ENCODE peak calls at places on chromosomes 4 and X, in five cellular contexts. One of them, this sample, is unnamed.
A peak's percentile ranks its signal among the peaks of the same experiment; 100 is the strongest.

GRCh38 chrX:69285401-69285871 is 120.2 kb upstream of the PJA1 start:
- DNase-seq in BE2C: no peak
- DNase-seq in left lung: no peak
- DNase-seq in pancreas: no peak
- DNase-seq in lung: no peak
- DNase-seq in this sample: no peak

GRCh38 chr4:97605927-97606326 is 537.3 kb downstream of the STPG2 start:
- DNase-seq in BE2C: no peak
- DNase-seq in left lung: no peak
- DNase-seq in pancreas: no peak
- DNase-seq in lung: no peak
- DNase-seq in this sample: no peak

GRCh38 chrX:130343411-130343810 is 3.7 kb downstream of the SLC25A14 start:
- DNase-seq in BE2C: no peak
- DNase-seq in left lung: no peak
- DNase-seq in pancreas: no peak
- DNase-seq in lung: no peak
- DNase-seq in this sample: no peak

GRCh38 chrX:130834149-130834548 is 68.9 kb downstream of the ENOX2 start:
- DNase-seq in BE2C: peak; percentile 9
- DNase-seq in left lung: no peak
- DNase-seq in pancreas: no peak
- DNase-seq in lung: no peak
- DNase-seq in this sample: peak; percentile 29

GRCh38 chr4:98253499-98253898 is 7.7 kb upstream of the RAP1GDS1 start:
- DNase-seq in BE2C: no peak
- DNase-seq in left lung: no peak
- DNase-seq in pancreas: no peak
- DNase-seq in lung: no peak
- DNase-seq in this sample: no peak

GRCh38 chr4:165874072-165874798 is 1.2 kb downstream of the TLL1 start:
- DNase-seq in BE2C: no peak
- DNase-seq in left lung: peak; percentile 74
- DNase-seq in pancreas: peak; percentile 19
- DNase-seq in lung: no peak
- DNase-seq in this sample: peak; percentile 40

GRCh38 chrX:110363241-110363640 is 4.6 kb downstream of the RTL9 start:
- DNase-seq in BE2C: no peak
- DNase-seq in left lung: no peak
- DNase-seq in pancreas: no peak
- DNase-seq in lung: no peak
- DNase-seq in this sample: no peak

GRCh38 chr4:135256111-135256510 is 1054.5 kb upstream of the PABPC4L start:
- DNase-seq in BE2C: no peak
- DNase-seq in left lung: no peak
- DNase-seq in pancreas: no peak
- DNase-seq in lung: no peak
- DNase-seq in this sample: no peak

GRCh38 chrX:72137846-72138455 is 6.2 kb upstream of the RTL5 start:
- DNase-seq in BE2C: no peak
- DNase-seq in left lung: no peak
- DNase-seq in pancreas: no peak
- DNase-seq in lung: no peak
- DNase-seq in this sample: no peak

GRCh38 chr4:2852481-2852881 is 8.8 kb downstream of the ADD1 start:
- DNase-seq in BE2C: no peak
- DNase-seq in left lung: peak; percentile 61
- DNase-seq in pancreas: no peak
- DNase-seq in lung: no peak
- DNase-seq in this sample: no peak

GRCh38 chrX:444305-444704 is 57.6 kb upstream of the PPP2R3B start:
- DNase-seq in BE2C: no peak
- DNase-seq in left lung: no peak
- DNase-seq in pancreas: no peak
- DNase-seq in lung: no peak
- DNase-seq in this sample: no peak

GRCh38 chrX:109695637-109696036 is 37.4 kb downstream of the ACSL4 start:
- DNase-seq in BE2C: no peak
- DNase-seq in left lung: no peak
- DNase-seq in pancreas: no peak
- DNase-seq in lung: no peak
- DNase-seq in this sample: no peak

GRCh38 chrX:17441965-17442364 is 67.0 kb downstream of the NHS start:
- DNase-seq in BE2C: no peak
- DNase-seq in left lung: no peak
- DNase-seq in pancreas: no peak
- DNase-seq in lung: no peak
- DNase-seq in this sample: no peak

GRCh38 chrX:18288716-18289115 is 65.8 kb downstream of the SCML2 start:
- DNase-seq in BE2C: no peak
- DNase-seq in left lung: no peak
- DNase-seq in pancreas: no peak
- DNase-seq in lung: no peak
- DNase-seq in this sample: no peak

GRCh38 chrX:62928906-62929305 is 422.2 kb downstream of the SPIN4 start:
- DNase-seq in BE2C: no peak
- DNase-seq in left lung: no peak
- DNase-seq in pancreas: no peak
- DNase-seq in lung: no peak
- DNase-seq in this sample: no peak

GRCh38 chr4:180380733-180381132 is 1862.5 kb upstream of the TENM3 start:
- DNase-seq in BE2C: no peak
- DNase-seq in left lung: no peak
- DNase-seq in pancreas: no peak
- DNase-seq in lung: no peak
- DNase-seq in this sample: no peak

DNA sequence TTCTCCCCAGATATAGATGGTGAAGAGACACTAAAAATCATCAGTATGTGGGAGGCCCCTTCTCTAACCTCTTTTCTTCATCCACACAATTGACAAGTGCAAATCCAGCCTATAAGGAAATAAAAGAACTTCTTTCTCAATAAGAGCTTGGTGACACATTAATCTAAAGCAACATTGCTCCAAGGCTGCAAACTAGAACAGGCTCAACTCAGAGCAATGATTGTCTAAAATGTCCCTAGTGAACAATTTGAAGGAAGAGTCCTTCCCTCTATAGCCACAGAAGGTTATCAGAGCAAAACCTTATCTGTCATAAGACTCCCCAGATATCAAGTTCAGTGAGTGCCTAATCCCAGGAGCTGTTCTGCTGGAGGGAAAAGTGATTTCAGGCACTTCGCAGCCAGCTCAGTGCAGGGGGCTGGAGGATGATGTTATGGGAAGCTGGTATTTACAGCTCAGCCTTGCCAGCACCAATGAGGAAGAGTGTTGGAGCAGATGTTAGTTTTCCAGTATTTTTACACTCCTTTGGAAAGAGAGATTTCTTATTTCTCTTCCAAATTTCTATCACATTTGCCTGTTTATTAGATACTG is 497.5 kb downstream of the INPP4B start:
- DNase-seq in BE2C: no peak
- DNase-seq in left lung: no peak
- DNase-seq in pancreas: no peak
- DNase-seq in lung: no peak
- DNase-seq in this sample: no peak
- H3K4me1 ChIP-seq in BE2C: peaks cover 3% of the 10 kb centered on the region
- H3K4me1 ChIP-seq in left lung: peaks cover 6% of the 10 kb centered on the region
- H3K4me1 ChIP-seq in pancreas: peaks cover 16% of the 10 kb centered on the region
- H3K4me1 ChIP-seq in lung: no peaks in the 10 kb centered on the region
- H3K4me1 ChIP-seq in this sample: no peaks in the 10 kb centered on the region

DNA sequence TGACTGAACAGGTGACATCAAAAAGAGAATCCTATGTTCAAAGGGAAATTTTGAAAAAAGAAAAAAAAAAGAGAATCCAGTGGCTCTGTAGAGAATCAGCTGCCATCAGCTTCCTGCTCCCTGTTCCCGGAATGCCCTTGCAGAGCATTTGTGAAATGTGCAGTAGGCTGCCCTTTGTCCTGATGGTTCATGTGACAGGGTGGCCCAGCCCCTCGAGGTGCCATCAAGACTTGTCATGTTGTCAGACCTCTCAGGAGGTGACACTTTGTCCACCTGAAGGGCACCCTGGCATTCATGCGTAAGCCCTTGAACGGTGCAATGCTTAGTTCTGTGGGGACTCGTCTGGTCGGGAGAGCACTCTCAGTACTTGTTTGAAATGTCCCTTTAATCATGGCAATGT is 71.4 kb downstream of the CLDN34 start:
- DNase-seq in BE2C: no peak
- DNase-seq in left lung: no peak
- DNase-seq in pancreas: no peak
- DNase-seq in lung: no peak
- DNase-seq in this sample: no peak
- H3K4me1 ChIP-seq in BE2C: no peaks in the 10 kb centered on the region
- H3K4me1 ChIP-seq in left lung: no peaks in the 10 kb centered on the region
- H3K4me1 ChIP-seq in pancreas: no peaks in the 10 kb centered on the region
- H3K4me1 ChIP-seq in lung: peaks cover 6% of the 10 kb centered on the region
- H3K4me1 ChIP-seq in this sample: peaks cover 16% of the 10 kb centered on the region

GRCh38 chr4:7901274-7901845 is 38.3 kb downstream of the AFAP1 start:
- DNase-seq in BE2C: peak; percentile 63
- DNase-seq in left lung: peak; percentile 35
- DNase-seq in pancreas: no peak
- DNase-seq in lung: no peak
- DNase-seq in this sample: no peak

GRCh38 chr4:7897811-7898210 is 41.9 kb downstream of the AFAP1 start:
- DNase-seq in BE2C: no peak
- DNase-seq in left lung: no peak
- DNase-seq in pancreas: no peak
- DNase-seq in lung: no peak
- DNase-seq in this sample: no peak

GRCh38 chr4:7900351-7900750 is 39.3 kb downstream of the AFAP1 start:
- DNase-seq in BE2C: peak; percentile 44
- DNase-seq in left lung: peak; percentile 40
- DNase-seq in pancreas: no peak
- DNase-seq in lung: no peak
- DNase-seq in this sample: no peak

GRCh38 chr4:7899184-7899583 is 40.5 kb downstream of the AFAP1 start:
- DNase-seq in BE2C: no peak
- DNase-seq in left lung: no peak
- DNase-seq in pancreas: no peak
- DNase-seq in lung: no peak
- DNase-seq in this sample: no peak

DNA sequence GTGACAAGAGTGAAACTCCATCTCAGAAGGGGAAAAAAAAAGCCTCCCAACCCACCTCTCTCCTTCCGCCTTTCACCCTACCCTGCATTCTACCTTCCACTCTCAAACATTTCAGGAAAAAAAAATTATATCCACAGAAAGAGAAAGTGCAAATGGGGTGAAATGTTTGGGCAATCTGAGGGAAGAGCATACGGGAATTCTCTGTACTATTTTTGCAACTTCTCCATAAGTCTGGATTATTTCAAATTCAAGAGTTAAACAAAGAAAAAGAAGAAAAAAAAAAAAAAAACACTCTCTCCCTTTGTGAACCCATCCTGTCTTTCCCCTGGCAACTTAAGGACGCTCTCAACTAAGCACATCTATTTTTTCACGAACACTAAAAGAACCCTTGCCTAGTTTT is 41.3 kb downstream of the AFAP1 start:
- DNase-seq in BE2C: no peak
- DNase-seq in left lung: no peak
- DNase-seq in pancreas: no peak
- DNase-seq in lung: no peak
- DNase-seq in this sample: no peak
- H3K4me1 ChIP-seq in BE2C: peaks cover 61% of the 10 kb centered on the region
- H3K4me1 ChIP-seq in left lung: no peaks in the 10 kb centered on the region
- H3K4me1 ChIP-seq in pancreas: no peaks in the 10 kb centered on the region
- H3K4me1 ChIP-seq in lung: peaks cover 3% of the 10 kb centered on the region
- H3K4me1 ChIP-seq in this sample: peaks cover 5% of the 10 kb centered on the region

GRCh38 chr4:40212674-40213504 is 16.1 kb downstream of the RHOH start:
- DNase-seq in BE2C: peak; percentile 16
- DNase-seq in left lung: no peak
- DNase-seq in pancreas: no peak
- DNase-seq in lung: no peak
- DNase-seq in this sample: no peak

GRCh38 chr4:40209401-40209800 is 12.6 kb downstream of the RHOH start:
- DNase-seq in BE2C: no peak
- DNase-seq in left lung: no peak
- DNase-seq in pancreas: no peak
- DNase-seq in lung: no peak
- DNase-seq in this sample: no peak

GRCh38 chr4:40210776-40211175 is 13.9 kb downstream of the RHOH start:
- DNase-seq in BE2C: no peak
- DNase-seq in left lung: no peak
- DNase-seq in pancreas: no peak
- DNase-seq in lung: no peak
- DNase-seq in this sample: no peak

GRCh38 chr4:40214038-40214437 is 17.2 kb downstream of the RHOH start:
- DNase-seq in BE2C: no peak
- DNase-seq in left lung: no peak
- DNase-seq in pancreas: no peak
- DNase-seq in lung: no peak
- DNase-seq in this sample: no peak

GRCh38 chr4:40211224-40212185 is 14.7 kb downstream of the RHOH start:
- DNase-seq in BE2C: no peak
- DNase-seq in left lung: no peak
- DNase-seq in pancreas: no peak
- DNase-seq in lung: no peak
- DNase-seq in this sample: no peak
- H3K4me1 ChIP-seq in BE2C: peaks cover 11% of the 10 kb centered on the region
- H3K4me1 ChIP-seq in left lung: peaks cover 23% of the 10 kb centered on the region
- H3K4me1 ChIP-seq in pancreas: no peaks in the 10 kb centered on the region
- H3K4me1 ChIP-seq in lung: peaks cover 1% of the 10 kb centered on the region
- H3K4me1 ChIP-seq in this sample: peaks cover 6% of the 10 kb centered on the region

GRCh38 chr4:69730002-69730401 is 30.4 kb downstream of the SULT1B1 start:
- DNase-seq in BE2C: no peak
- DNase-seq in left lung: no peak
- DNase-seq in pancreas: no peak
- DNase-seq in lung: no peak
- DNase-seq in this sample: no peak
- H3K4me1 ChIP-seq in BE2C: no peaks in the 10 kb centered on the region
- H3K4me1 ChIP-seq in left lung: no peaks in the 10 kb centered on the region
- H3K4me1 ChIP-seq in pancreas: no peaks in the 10 kb centered on the region
- H3K4me1 ChIP-seq in lung: no peaks in the 10 kb centered on the region
- H3K4me1 ChIP-seq in this sample: peaks cover 4% of the 10 kb centered on the region

GRCh38 chr4:83361416-83362196 is 27.0 kb upstream of the HPSE start:
- DNase-seq in BE2C: no peak
- DNase-seq in left lung: no peak
- DNase-seq in pancreas: no peak
- DNase-seq in lung: no peak
- DNase-seq in this sample: peak; percentile 65
- H3K4me1 ChIP-seq in BE2C: no peaks in the 10 kb centered on the region
- H3K4me1 ChIP-seq in left lung: no peaks in the 10 kb centered on the region
- H3K4me1 ChIP-seq in pancreas: peaks cover 9% of the 10 kb centered on the region
- H3K4me1 ChIP-seq in lung: no peaks in the 10 kb centered on the region
- H3K4me1 ChIP-seq in this sample: peaks cover 2% of the 10 kb centered on the region

GRCh38 chrX:132373610-132374009 is 115.2 kb downstream of the MBNL3 start:
- DNase-seq in BE2C: no peak
- DNase-seq in left lung: no peak
- DNase-seq in pancreas: no peak
- DNase-seq in lung: no peak
- DNase-seq in this sample: no peak

GRCh38 chrX:132375941-132376340 is 112.9 kb downstream of the MBNL3 start:
- DNase-seq in BE2C: no peak
- DNase-seq in left lung: no peak
- DNase-seq in pancreas: no peak
- DNase-seq in lung: no peak
- DNase-seq in this sample: no peak
- H3K4me1 ChIP-seq in BE2C: no peaks in the 10 kb centered on the region
- H3K4me1 ChIP-seq in left lung: no peaks in the 10 kb centered on the region
- H3K4me1 ChIP-seq in pancreas: no peaks in the 10 kb centered on the region
- H3K4me1 ChIP-seq in lung: no peaks in the 10 kb centered on the region
- H3K4me1 ChIP-seq in this sample: no peaks in the 10 kb centered on the region